ENCODE peak calls at places on chromosomes 6 and 20, in six cellular contexts. F is midbrain; Z is CD8-positive, alpha-beta T cell; B is caudate nucleus; X is T-helper 9 cell; P is stimulated activated CD8-positive, alpha-beta memory T cell treated with anti-CD3 and anti-CD28 coated beads, Interleukin-7, amount 100 ng/mL, for 1 hour. L is an unnamed sample.

GRCh38 chr6:31619805-31620585 is 520 bp upstream of the PRRC2A start:
- DNase-seq in F (peak), Z (peak), B (peak), X (peak), P (peak), L (peak)

GRCh38 chr6:134553941-134554340 is 236.0 kb upstream of the SGK1 start:
- DNase-seq in F (no peak), Z (no peak), B (no peak), X (no peak), P (no peak), L (no peak)

GRCh38 chr20:1075564-1075963 is 42.8 kb upstream of the PSMF1 start:
- DNase-seq in F (no peak), Z (no peak), B (no peak), X (no peak), P (no peak), L (no peak)

GRCh38 chr6:132900849-132901248 is 86.5 kb downstream of the RPS12 start:
- DNase-seq in F (no peak), Z (no peak), B (peak), X (no peak), P (no peak), L (no peak)

GRCh38 chr6:108114861-108115597 is 40.5 kb upstream of the OSTM1 start:
- DNase-seq in F (no peak), Z (no peak), B (no peak), X (no peak), P (no peak), L (no peak)

GRCh38 chr6:57221191-57221935 is 744 bp downstream of the RAB23 start:
- DNase-seq in F (peak), Z (peak), B (no peak), X (peak), P (peak), L (peak)

GRCh38 chr6:111871725-111872520 is 1.3 kb downstream of the FYN start:
- DNase-seq in F (peak), Z (peak), B (no peak), X (no peak), P (no peak), L (no peak)

GRCh38 chr6:106792536-106793236 is 163.3 kb downstream of the QRSL1 start:
- DNase-seq in F (no peak), Z (no peak), B (no peak), X (no peak), P (no peak), L (no peak)

GRCh38 chr20:47684306-47685080 is 100.8 kb downstream of the SULF2 start:
- DNase-seq in F (no peak), Z (no peak), B (no peak), X (no peak), P (no peak), L (no peak)

GRCh38 chr6:162151050-162151658 is 576.4 kb downstream of the PRKN start:
- DNase-seq in F (no peak), Z (no peak), B (no peak), X (no peak), P (no peak), L (no peak)

GRCh38 chr6:170368544-170368943 is 62.0 kb downstream of the FAM120B start:
- DNase-seq in F (no peak), Z (no peak), B (no peak), X (no peak), P (no peak), L (no peak)

GRCh38 chr20:21681219-21681931 is 24.1 kb upstream of the PAX1 start:
- DNase-seq in F (no peak), Z (no peak), B (no peak), X (no peak), P (no peak), L (no peak)

GRCh38 chr6:122869437-122870024 is 80.5 kb downstream of the SMPDL3A start:
- DNase-seq in F (peak), Z (no peak), B (no peak), X (no peak), P (no peak), L (no peak)

GRCh38 chr6:11848852-11849731 is 70.5 kb upstream of the ADTRP start:
- DNase-seq in F (no peak), Z (no peak), B (no peak), X (no peak), P (no peak), L (no peak)

GRCh38 chr6:45001663-45002062 is 326.5 kb upstream of the RUNX2 start:
- DNase-seq in F (no peak), Z (no peak), B (no peak), X (no peak), P (no peak), L (no peak)

GRCh38 chr6:16623733-16624132 is 137.5 kb downstream of the ATXN1 start:
- DNase-seq in F (no peak), Z (no peak), B (no peak), X (no peak), P (no peak), L (no peak)